ENCODE peak calls at places on chromosomes 12 and 14, in eight cellular contexts. One of them, this sample, is unnamed.

GRCh38 chr12:58657175-58657574 is 263.1 kb downstream of the LRIG3 start:
- DNase-seq in adrenal gland: no peak
- DNase-seq in MG63: no peak
- DNase-seq in mucosa of descending colon: no peak
- DNase-seq in stimulated activated CD8-positive, alpha-beta memory T cell treated with anti-CD3 and anti-CD28 coated beads, Interleukin-2, amount 100 ng/mL, for 1 hour: no peak
- DNase-seq in AG04449: no peak
- DNase-seq in NB4: no peak
- DNase-seq in SW 1271: no peak
- DNase-seq in this sample: no peak

GRCh38 chr12:53750812-53751335 is 905 bp downstream of the CISTR start:
- DNase-seq in mucosa of descending colon: peak; percentile 45
- DNase-seq in AG04449: no peak
- DNase-seq in NB4: no peak
- DNase-seq in adrenal gland: no peak
- DNase-seq in MG63: no peak
- DNase-seq in stimulated activated CD8-positive, alpha-beta memory T cell treated with anti-CD3 and anti-CD28 coated beads, Interleukin-2, amount 100 ng/mL, for 1 hour: no peak
- DNase-seq in SW 1271: no peak
- DNase-seq in this sample: no peak

GRCh38 chr12:48008349-48008748 is 4.1 kb upstream of the COL2A1 start:
- DNase-seq in MG63: no peak
- DNase-seq in adrenal gland: no peak
- DNase-seq in SW 1271: no peak
- DNase-seq in NB4: no peak
- DNase-seq in AG04449: no peak
- DNase-seq in mucosa of descending colon: no peak
- DNase-seq in stimulated activated CD8-positive, alpha-beta memory T cell treated with anti-CD3 and anti-CD28 coated beads, Interleukin-2, amount 100 ng/mL, for 1 hour: no peak
- DNase-seq in this sample: no peak

GRCh38 chr12:58386136-58386535 is 444.8 kb downstream of the ATP23 start:
- DNase-seq in MG63: no peak
- DNase-seq in AG04449: no peak
- DNase-seq in NB4: no peak
- DNase-seq in SW 1271: no peak
- DNase-seq in stimulated activated CD8-positive, alpha-beta memory T cell treated with anti-CD3 and anti-CD28 coated beads, Interleukin-2, amount 100 ng/mL, for 1 hour: no peak
- DNase-seq in mucosa of descending colon: no peak
- DNase-seq in adrenal gland: no peak
- DNase-seq in this sample: no peak

GRCh38 chr14:60573943-60574496 is 65.1 kb downstream of the SIX6 start:
- DNase-seq in MG63: no peak
- DNase-seq in NB4: no peak
- DNase-seq in adrenal gland: no peak
- DNase-seq in SW 1271: no peak
- DNase-seq in stimulated activated CD8-positive, alpha-beta memory T cell treated with anti-CD3 and anti-CD28 coated beads, Interleukin-2, amount 100 ng/mL, for 1 hour: no peak
- DNase-seq in mucosa of descending colon: no peak
- DNase-seq in AG04449: peak; percentile 53
- DNase-seq in this sample: no peak

GRCh38 chr14:102086346-102086971 is 385 bp downstream of the HSP90AA1 start:
- DNase-seq in SW 1271: peak; percentile 20
- DNase-seq in NB4: peak; percentile 65
- DNase-seq in AG04449: no peak
- DNase-seq in stimulated activated CD8-positive, alpha-beta memory T cell treated with anti-CD3 and anti-CD28 coated beads, Interleukin-2, amount 100 ng/mL, for 1 hour: peak; percentile 24
- DNase-seq in adrenal gland: peak; percentile 54
- DNase-seq in mucosa of descending colon: peak; percentile 71
- DNase-seq in MG63: peak; percentile 48
- DNase-seq in this sample: no peak

GRCh38 chr12:9866786-9867379 is 2.3 kb downstream of the CLEC2B start:
- DNase-seq in adrenal gland: no peak
- DNase-seq in mucosa of descending colon: no peak
- DNase-seq in stimulated activated CD8-positive, alpha-beta memory T cell treated with anti-CD3 and anti-CD28 coated beads, Interleukin-2, amount 100 ng/mL, for 1 hour: no peak
- DNase-seq in NB4: no peak
- DNase-seq in MG63: no peak
- DNase-seq in AG04449: no peak
- DNase-seq in SW 1271: no peak
- DNase-seq in this sample: peak; percentile 22

GRCh38 chr14:100816950-100817901 is 8.7 kb upstream of the MEG3 start:
- DNase-seq in SW 1271: no peak
- DNase-seq in NB4: no peak
- DNase-seq in MG63: no peak
- DNase-seq in mucosa of descending colon: no peak
- DNase-seq in stimulated activated CD8-positive, alpha-beta memory T cell treated with anti-CD3 and anti-CD28 coated beads, Interleukin-2, amount 100 ng/mL, for 1 hour: no peak
- DNase-seq in adrenal gland: no peak
- DNase-seq in AG04449: no peak
- DNase-seq in this sample: no peak

GRCh38 chr14:25349269-25349668 is 299.3 kb upstream of the STXBP6 start:
- DNase-seq in mucosa of descending colon: no peak
- DNase-seq in AG04449: no peak
- DNase-seq in stimulated activated CD8-positive, alpha-beta memory T cell treated with anti-CD3 and anti-CD28 coated beads, Interleukin-2, amount 100 ng/mL, for 1 hour: no peak
- DNase-seq in adrenal gland: no peak
- DNase-seq in SW 1271: no peak
- DNase-seq in NB4: no peak
- DNase-seq in MG63: no peak
- DNase-seq in this sample: no peak

GRCh38 chr14:83548061-83548839 is 1981.7 kb upstream of the FLRT2 start:
- DNase-seq in MG63: peak; percentile 19
- DNase-seq in AG04449: no peak
- DNase-seq in mucosa of descending colon: no peak
- DNase-seq in stimulated activated CD8-positive, alpha-beta memory T cell treated with anti-CD3 and anti-CD28 coated beads, Interleukin-2, amount 100 ng/mL, for 1 hour: no peak
- DNase-seq in SW 1271: no peak
- DNase-seq in NB4: no peak
- DNase-seq in adrenal gland: no peak
- DNase-seq in this sample: peak; percentile 27

GRCh38 chr14:69699743-69700309 is 67.1 kb upstream of the SRSF5 start:
- DNase-seq in adrenal gland: no peak
- DNase-seq in SW 1271: no peak
- DNase-seq in AG04449: no peak
- DNase-seq in mucosa of descending colon: no peak
- DNase-seq in stimulated activated CD8-positive, alpha-beta memory T cell treated with anti-CD3 and anti-CD28 coated beads, Interleukin-2, amount 100 ng/mL, for 1 hour: no peak
- DNase-seq in NB4: no peak
- DNase-seq in MG63: no peak
- DNase-seq in this sample: no peak

GRCh38 chr12:109018276-109018675 is 2.6 kb downstream of the SVOP start:
- DNase-seq in stimulated activated CD8-positive, alpha-beta memory T cell treated with anti-CD3 and anti-CD28 coated beads, Interleukin-2, amount 100 ng/mL, for 1 hour: no peak
- DNase-seq in NB4: no peak
- DNase-seq in MG63: no peak
- DNase-seq in AG04449: no peak
- DNase-seq in mucosa of descending colon: no peak
- DNase-seq in SW 1271: no peak
- DNase-seq in adrenal gland: no peak
- DNase-seq in this sample: no peak

GRCh38 chr12:111429760-111430417 is 24.2 kb downstream of the SH2B3 start:
- DNase-seq in SW 1271: no peak
- DNase-seq in AG04449: no peak
- DNase-seq in MG63: no peak
- DNase-seq in stimulated activated CD8-positive, alpha-beta memory T cell treated with anti-CD3 and anti-CD28 coated beads, Interleukin-2, amount 100 ng/mL, for 1 hour: peak; percentile 62
- DNase-seq in adrenal gland: no peak
- DNase-seq in mucosa of descending colon: peak; percentile 58
- DNase-seq in NB4: no peak
- DNase-seq in this sample: no peak

GRCh38 chr12:108876550-108876949 is 3.3 kb upstream of the DAO start:
- DNase-seq in stimulated activated CD8-positive, alpha-beta memory T cell treated with anti-CD3 and anti-CD28 coated beads, Interleukin-2, amount 100 ng/mL, for 1 hour: no peak
- DNase-seq in MG63: no peak
- DNase-seq in adrenal gland: no peak
- DNase-seq in AG04449: no peak
- DNase-seq in NB4: peak; percentile 43
- DNase-seq in mucosa of descending colon: no peak
- DNase-seq in SW 1271: no peak
- DNase-seq in this sample: no peak

GRCh38 chr14:35978561-35978960 is 152.4 kb downstream of the BRMS1L start:
- DNase-seq in MG63: no peak
- DNase-seq in stimulated activated CD8-positive, alpha-beta memory T cell treated with anti-CD3 and anti-CD28 coated beads, Interleukin-2, amount 100 ng/mL, for 1 hour: no peak
- DNase-seq in adrenal gland: no peak
- DNase-seq in NB4: no peak
- DNase-seq in mucosa of descending colon: no peak
- DNase-seq in AG04449: no peak
- DNase-seq in SW 1271: no peak
- DNase-seq in this sample: no peak